ENCODE peak calls at places on chromosomes 16 and 17, in seven cellular contexts. Q is IMR-90, Z is neuronal stem cell, P is H9, D is mesendoderm, X is trophoblast cell, H is mesenchymal stem cell. M is an unnamed sample.

GRCh38 chr17:40461774-40462342 is 18.6 kb downstream of the IGFBP4 start:
- DNase-seq in Q (no peak), Z (no peak), P (no peak), D (no peak), X (no peak), H (no peak), M (no peak)

GRCh38 chr16:75099738-75100615 is 16.6 kb downstream of the LDHD start:
- DNase-seq in Q (no peak), Z (no peak), P (no peak), D (peak; percentile 54), X (no peak), H (no peak), M (no peak)

GRCh38 chr17:2055494-2056220 is 754 bp downstream of the HIC1 start:
- DNase-seq in Q (peak; percentile 55), Z (no peak), P (no peak), D (no peak), X (no peak), H (peak; percentile 37), M (no peak)

GRCh38 chr17:40058151-40058784 is 4.1 kb upstream of the MED24 start:
- DNase-seq in Q (peak; percentile 46), Z (no peak), P (no peak), D (no peak), X (no peak), H (peak; percentile 57), M (no peak)

GRCh38 chr17:42041619-42042018 is 8.8 kb downstream of the C17orf113 start:
- DNase-seq in Q (no peak), Z (no peak), P (no peak), D (no peak), X (no peak), H (no peak), M (no peak)

GRCh38 chr17:68289473-68289872 is 1.5 kb downstream of the SLC16A6 start:
- DNase-seq in Q (no peak), Z (no peak), P (no peak), D (no peak), X (no peak), H (peak; percentile 26), M (no peak)

GRCh38 chr16:54126907-54127306 is 159.7 kb downstream of the IRX3 start:
- DNase-seq in Q (no peak), Z (no peak), P (no peak), D (no peak), X (no peak), H (no peak), M (no peak)

GRCh38 chr17:40602445-40603443 is 37.5 kb upstream of the CCR7 start:
- DNase-seq in Q (no peak), Z (no peak), P (no peak), D (no peak), X (no peak), H (peak; percentile 56), M (no peak)

GRCh38 chr16:49701867-49702494 is 153.9 kb downstream of the ZNF423 start:
- DNase-seq in Q (no peak), Z (peak; percentile 76), P (peak; percentile 75), D (peak; percentile 80), X (no peak), H (peak; percentile 9), M (peak; percentile 74)

GRCh38 chr16:57533618-57534336 is 2.6 kb downstream of the CCDC102A start:
- DNase-seq in Q (no peak), Z (no peak), P (peak; percentile 25), D (no peak), X (no peak), H (no peak), M (no peak)

GRCh38 chr17:33017366-33017765 is 25.7 kb downstream of the SPACA3 start:
- DNase-seq in Q (no peak), Z (no peak), P (no peak), D (no peak), X (peak; percentile 86), H (no peak), M (no peak)

GRCh38 chr16:3485821-3486505 is 9.3 kb downstream of the C16orf90 start:
- DNase-seq in Q (no peak), Z (no peak), P (no peak), D (peak; percentile 57), X (no peak), H (no peak), M (no peak)

GRCh38 chr17:78374631-78375274 is 3.7 kb upstream of the PGS1 start:
- DNase-seq in Q (peak; percentile 90), Z (peak; percentile 75), P (peak; percentile 77), D (peak; percentile 96), X (peak; percentile 49), H (peak; percentile 90), M (peak; percentile 73)

GRCh38 chr17:55446581-55447205 is 25.1 kb upstream of the MMD start:
- DNase-seq in Q (no peak), Z (no peak), P (no peak), D (no peak), X (no peak), H (peak; percentile 50), M (no peak)

GRCh38 chr17:83042522-83043158 is 36.8 kb upstream of the METRNL start:
- DNase-seq in Q (no peak), Z (no peak), P (no peak), D (no peak), X (no peak), H (no peak), M (no peak)

GRCh38 chr16:10817963-10818941 is at the start of gene TVP23A:
- DNase-seq in Q (no peak), Z (peak; percentile 45), P (peak; percentile 63), D (peak; percentile 43), X (no peak), H (no peak), M (peak; percentile 84)

GRCh38 chr17:73281926-73282325 is 20.2 kb upstream of the CPSF4L start:
- DNase-seq in Q (no peak), Z (no peak), P (no peak), D (no peak), X (no peak), H (no peak), M (no peak)

GRCh38 chr17:55334881-55335523 is 70.2 kb downstream of the HLF start:
- DNase-seq in Q (no peak), Z (no peak), P (no peak), D (no peak), X (no peak), H (no peak), M (no peak)

GRCh38 chr17:81987161-81987770 is 9.8 kb downstream of the ASPSCR1 start:
- DNase-seq in Q (no peak), Z (no peak), P (no peak), D (no peak), X (peak; percentile 82), H (no peak), M (no peak)

GRCh38 chr17:81365148-81365600 is 30.1 kb upstream of the BAHCC1 start:
- DNase-seq in Q (peak; percentile 84), Z (no peak), P (peak; percentile 82), D (peak; percentile 41), X (no peak), H (peak; percentile 75), M (peak; percentile 68)

GRCh38 chr16:87764600-87765472 is 950 bp downstream of the KLHDC4 start:
- DNase-seq in Q (no peak), Z (no peak), P (no peak), D (no peak), X (no peak), H (no peak), M (no peak)

GRCh38 chr17:21034350-21035235 is 8.2 kb downstream of the USP22 start:
- DNase-seq in Q (peak; percentile 47), Z (no peak), P (no peak), D (peak; percentile 43), X (no peak), H (peak; percentile 55), M (no peak)

GRCh38 chr17:5035356-5035755 is at the start of gene SLC52A1:
- DNase-seq in Q (no peak), Z (no peak), P (peak; percentile 78), D (no peak), X (peak; percentile 30), H (no peak), M (peak; percentile 73)

GRCh38 chr17:15422392-15422957 is 44.9 kb downstream of the CDRT4 start:
- DNase-seq in Q (no peak), Z (no peak), P (no peak), D (peak; percentile 71), X (peak; percentile 92), H (no peak), M (no peak)
- H2BK120ac ChIP-seq in Q (no peak overlapping the region), Z (no peak overlapping the region), P (no peak overlapping the region), D (no peak overlapping the region), X (no peak overlapping the region), H (no peak overlapping the region), M (no peak overlapping the region)

GRCh38 chr17:11855306-11855705 is 142.0 kb downstream of the ZNF18 start:
- DNase-seq in Q (no peak), Z (no peak), P (no peak), D (no peak), X (no peak), H (no peak), M (no peak)
- H2BK120ac ChIP-seq in Q (no peak overlapping the region), Z (no peak overlapping the region), P (no peak overlapping the region), D (no peak overlapping the region), X (no peak overlapping the region), H (no peak overlapping the region), M (no peak overlapping the region)

DNA sequence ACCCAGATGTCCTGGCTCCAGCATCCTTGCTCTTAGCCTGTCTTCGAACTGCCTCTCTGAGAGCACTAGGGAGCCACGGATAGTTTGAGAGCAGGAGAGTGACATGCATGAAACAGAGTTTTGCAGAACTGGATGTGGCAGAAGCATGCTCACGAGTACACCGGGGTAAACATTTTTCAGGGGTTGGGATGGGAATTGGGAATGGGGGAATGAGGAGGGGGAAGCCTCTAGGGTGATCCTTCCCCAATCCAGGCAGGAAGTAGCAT is 34.2 kb upstream of the CIBAR2 start:
- DNase-seq in Q (no peak), Z (no peak), P (no peak), D (no peak), X (no peak), H (no peak), M (no peak)
- H2BK120ac ChIP-seq in Q (no peak overlapping the region), Z (no peak overlapping the region), P (no peak overlapping the region), D (no peak overlapping the region), X (no peak overlapping the region), H (peak overlapping the region; percentile 39), M (no peak overlapping the region)

GRCh38 chr16:53081686-53082407 is 27.1 kb downstream of the CHD9 start:
- DNase-seq in Q (no peak), Z (no peak), P (no peak), D (no peak), X (no peak), H (no peak), M (no peak)

GRCh38 chr16:53078765-53079484 is 24.1 kb downstream of the CHD9 start:
- DNase-seq in Q (peak; percentile 53), Z (no peak), P (no peak), D (no peak), X (no peak), H (no peak), M (no peak)

GRCh38 chr16:53080345-53081031 is 25.7 kb downstream of the CHD9 start:
- DNase-seq in Q (peak; percentile 89), Z (no peak), P (no peak), D (peak; percentile 65), X (no peak), H (peak; percentile 86), M (no peak)

GRCh38 chr16:53081032-53081424 is 26.2 kb downstream of the CHD9 start:
- DNase-seq in Q (no peak), Z (no peak), P (no peak), D (no peak), X (no peak), H (no peak), M (no peak)

DNA sequence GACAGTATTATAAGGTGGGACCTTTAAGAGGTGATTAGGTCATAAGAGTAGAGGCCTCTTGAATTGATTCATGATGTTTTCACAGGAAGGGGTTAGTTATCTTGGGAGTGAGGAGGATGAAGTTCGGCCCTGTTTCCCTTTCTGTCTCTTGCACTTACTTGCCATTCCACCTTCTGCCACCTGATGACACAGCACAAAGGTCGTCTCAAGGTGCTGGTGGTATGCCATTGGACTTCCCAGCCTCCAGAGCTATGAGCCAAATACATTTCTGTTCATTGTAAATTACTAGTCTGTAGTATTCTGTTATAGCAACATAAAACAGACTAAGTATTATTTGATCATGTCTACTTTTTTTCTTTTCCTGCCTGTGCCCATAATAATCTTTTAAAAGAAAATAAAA is 23.5 kb downstream of the CHD9 start:
- DNase-seq in Q (no peak), Z (no peak), P (no peak), D (no peak), X (no peak), H (no peak), M (no peak)
- H2BK120ac ChIP-seq in Q (no peak overlapping the region), Z (no peak overlapping the region), P (no peak overlapping the region), D (no peak overlapping the region), X (no peak overlapping the region), H (no peak overlapping the region), M (no peak overlapping the region)

M was measured in H1.